ENCODE peak calls at places on chromosomes 3 and 15, in eight cellular contexts. Z, A, E, H, Q, O, L and S are unnamed samples.

GRCh38 chr3:111534701-111535100 is 7.3 kb upstream of the CD96 start:
- DNase-seq in H (no peak), O (no peak), L (peak), Z (no peak), A (no peak), Q (no peak), E (peak), S (no peak)

GRCh38 chr3:177917234-177917861 is 618.9 kb upstream of the KCNMB2 start:
- DNase-seq in H (no peak), Q (no peak), L (no peak), Z (no peak), E (no peak), O (no peak), A (no peak), S (no peak)

GRCh38 chr15:78676424-78677110 is 35.6 kb upstream of the CHRNB4 start:
- DNase-seq in H (no peak), E (no peak), O (no peak), L (no peak), A (no peak), Q (no peak), Z (no peak), S (no peak)

GRCh38 chr15:83310521-83311456 is 26.3 kb upstream of the BNC1 start:
- DNase-seq in A (no peak), L (no peak), H (no peak), E (no peak), Q (no peak), O (no peak), Z (no peak), S (no peak)

GRCh38 chr3:187743195-187744141 is 1.8 kb downstream of the BCL6 start:
- DNase-seq in A (peak), Q (peak), Z (no peak), L (peak), E (peak), H (peak), O (peak), S (peak)

GRCh38 chr3:5195605-5196004 is 8.1 kb downstream of the EDEM1 start:
- DNase-seq in L (peak), Z (no peak), O (no peak), A (no peak), E (peak), H (no peak), Q (peak), S (no peak)

GRCh38 chr15:73386886-73387506 is 18.2 kb upstream of the HCN4 start:
- DNase-seq in E (no peak), A (peak), Q (no peak), H (no peak), O (no peak), L (no peak), Z (no peak), S (no peak)

GRCh38 chr3:187740446-187741399 is 4.5 kb downstream of the BCL6 start:
- DNase-seq in Q (peak), H (no peak), A (peak), Z (peak), L (peak), E (peak), O (peak), S (peak)

GRCh38 chr3:63863150-63864007 is at the start of the genes ATXN7 and THOC7:
- DNase-seq in H (peak), A (peak), Z (no peak), Q (peak), L (peak), E (peak), O (peak), S (peak)

GRCh38 chr3:72343078-72343477 is 505.2 kb downstream of the SHQ1 start:
- DNase-seq in A (peak), Z (no peak), E (no peak), O (no peak), H (no peak), Q (no peak), L (peak), S (no peak)

GRCh38 chr3:152460936-152461335 is 192.2 kb downstream of the MBNL1 start:
- DNase-seq in Q (no peak), O (no peak), E (peak), Z (no peak), H (no peak), L (no peak), A (no peak), S (no peak)

GRCh38 chr3:190486201-190486865 is 27.6 kb upstream of the IL1RAP start:
- DNase-seq in H (no peak), A (no peak), Z (no peak), L (no peak), O (no peak), Q (no peak), E (peak), S (no peak)

GRCh38 chr3:175606650-175607318 is 747.6 kb downstream of the NAALADL2 start:
- DNase-seq in Q (no peak), H (no peak), L (no peak), O (no peak), E (no peak), Z (no peak), A (no peak), S (no peak)

GRCh38 chr3:124587053-124587408 is 143.2 kb upstream of the UMPS start:
- DNase-seq in E (no peak), Q (no peak), O (no peak), A (no peak), Z (no peak), L (no peak), H (no peak), S (peak)